ENCODE peak calls at places on chromosomes 6 and 20, in eight cellular contexts. F is astrocyte of the spinal cord, R is fibroblast of mammary gland, J is A673, D is cardiac fibroblast, H is stomach, T is neural progenitor cell, M is heart left ventricle. V is an unnamed sample.

GRCh38 chr6:31738048-31738979 is 1.5 kb upstream of the MSH5 start:
- DNase-seq in F (peak; percentile 91), R (peak; percentile 90), J (peak; percentile 85), D (peak; percentile 91), H (peak; percentile 89), T (no peak), M (peak; percentile 56), V (peak; percentile 62)

GRCh38 chr6:15897063-15897934 is 231.6 kb upstream of the MYLIP start:
- DNase-seq in F (no peak), R (peak; percentile 60), J (no peak), D (peak; percentile 92), H (no peak), T (no peak), M (peak; percentile 53), V (no peak)

GRCh38 chr20:34736106-34736505 is 32.0 kb downstream of the TP53INP2 start:
- DNase-seq in F (no peak), R (no peak), J (no peak), D (no peak), H (no peak), T (no peak), M (peak; percentile 26), V (no peak)

GRCh38 chr20:51735728-51736600 is 32.2 kb downstream of the ATP9A start:
- DNase-seq in F (no peak), R (no peak), J (no peak), D (no peak), H (no peak), T (no peak), M (no peak), V (no peak)

GRCh38 chr6:152273638-152274037 is 363.5 kb downstream of the SYNE1 start:
- DNase-seq in F (peak; percentile 11), R (peak; percentile 12), J (no peak), D (peak; percentile 26), H (no peak), T (peak; percentile 44), M (peak; percentile 51), V (no peak)

GRCh38 chr6:111565316-111566221 is 40.1 kb downstream of the TRAF3IP2 start:
- DNase-seq in F (no peak), R (no peak), J (peak; percentile 40), D (no peak), H (no peak), T (no peak), M (no peak), V (no peak)

GRCh38 chr20:2692036-2692885 is at the start of gene EBF4:
- DNase-seq in F (no peak), R (peak; percentile 15), J (no peak), D (peak; percentile 34), H (peak; percentile 55), T (peak; percentile 78), M (peak; percentile 54), V (no peak)

GRCh38 chr20:24697411-24697810 is 228.0 kb downstream of the SYNDIG1 start:
- DNase-seq in F (no peak), R (no peak), J (no peak), D (no peak), H (no peak), T (no peak), M (no peak), V (no peak)

GRCh38 chr20:39853664-39854063 is 835.4 kb downstream of the MAFB start:
- DNase-seq in F (peak; percentile 50), R (peak; percentile 89), J (no peak), D (peak; percentile 45), H (no peak), T (peak; percentile 94), M (no peak), V (peak; percentile 31)

GRCh38 chr6:17907467-17908229 is 79.8 kb downstream of the KIF13A start:
- DNase-seq in F (peak; percentile 96), R (peak; percentile 100), J (peak; percentile 75), D (peak; percentile 97), H (peak; percentile 63), T (no peak), M (peak; percentile 59), V (peak; percentile 99)

GRCh38 chr20:59814835-59815340 is 118.5 kb downstream of the SYCP2 start:
- DNase-seq in F (no peak), R (no peak), J (no peak), D (no peak), H (no peak), T (no peak), M (no peak), V (no peak)

GRCh38 chr6:11747021-11747420 is 31.6 kb downstream of the ADTRP start:
- DNase-seq in F (peak; percentile 17), R (no peak), J (no peak), D (no peak), H (no peak), T (no peak), M (no peak), V (no peak)

GRCh38 chr20:15742627-15743026 is 830.6 kb downstream of the KIF16B start:
- DNase-seq in F (no peak), R (no peak), J (no peak), D (no peak), H (no peak), T (no peak), M (no peak), V (no peak)

GRCh38 chr6:132961122-132961521 is 146.8 kb downstream of the RPS12 start:
- DNase-seq in F (peak; percentile 83), R (peak; percentile 84), J (no peak), D (peak; percentile 50), H (no peak), T (no peak), M (no peak), V (peak; percentile 74)

DNA sequence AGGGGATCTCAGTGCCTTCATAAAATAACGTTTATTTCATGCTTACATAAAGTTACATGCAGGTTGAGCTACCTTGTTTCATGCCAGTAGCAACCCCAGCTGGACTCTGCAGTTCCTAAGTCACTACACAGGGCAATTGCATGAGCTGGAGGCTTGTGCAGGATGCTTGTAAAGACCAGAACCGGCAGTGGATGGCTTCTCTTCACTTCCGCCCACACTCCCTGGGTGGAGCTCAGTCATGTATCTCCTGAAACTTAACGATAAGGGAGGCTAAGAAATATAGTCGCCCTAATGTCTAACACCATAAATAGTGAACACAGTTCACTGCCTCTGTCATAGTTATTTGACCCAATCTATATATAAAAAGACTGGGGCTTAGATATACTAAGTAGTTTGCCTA is 99.4 kb upstream of the RAB32 start:
- DNase-seq in F (no peak), R (no peak), J (no peak), D (no peak), H (no peak), T (peak; percentile 8), M (no peak), V (no peak)
- H3K4me3 ChIP-seq in F (no peak overlapping the region), R (no peak overlapping the region), J (no peak overlapping the region), D (no peak overlapping the region), H (no peak overlapping the region), T (no peak overlapping the region), M (no peak overlapping the region), V (no peak overlapping the region)

DNA sequence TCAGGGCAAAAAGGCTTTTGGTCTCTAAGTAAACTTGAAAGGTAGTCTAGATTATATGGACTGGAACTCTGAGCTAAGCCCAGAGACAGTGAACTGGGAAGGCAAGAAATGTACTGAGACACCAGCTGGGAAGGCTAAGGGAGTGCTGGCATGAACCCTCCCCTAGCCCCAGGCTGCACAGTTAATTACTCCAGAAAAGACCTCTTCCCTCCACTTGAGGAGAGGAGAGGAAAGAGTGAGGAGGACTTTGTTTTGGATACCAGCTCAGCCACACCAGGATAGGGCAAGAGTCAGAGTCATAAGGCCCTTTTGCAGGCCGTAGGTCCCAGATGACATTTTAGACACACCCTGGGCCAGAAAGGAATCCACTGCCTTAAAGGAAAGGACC is 84.1 kb upstream of the GJE1 start:
- DNase-seq in F (no peak), R (no peak), J (no peak), D (no peak), H (no peak), T (no peak), M (no peak), V (no peak)
- H3K4me3 ChIP-seq in F (no peak overlapping the region), R (no peak overlapping the region), J (no peak overlapping the region), D (no peak overlapping the region), H (no peak overlapping the region), T (no peak overlapping the region), M (no peak overlapping the region), V (no peak overlapping the region)

DNA sequence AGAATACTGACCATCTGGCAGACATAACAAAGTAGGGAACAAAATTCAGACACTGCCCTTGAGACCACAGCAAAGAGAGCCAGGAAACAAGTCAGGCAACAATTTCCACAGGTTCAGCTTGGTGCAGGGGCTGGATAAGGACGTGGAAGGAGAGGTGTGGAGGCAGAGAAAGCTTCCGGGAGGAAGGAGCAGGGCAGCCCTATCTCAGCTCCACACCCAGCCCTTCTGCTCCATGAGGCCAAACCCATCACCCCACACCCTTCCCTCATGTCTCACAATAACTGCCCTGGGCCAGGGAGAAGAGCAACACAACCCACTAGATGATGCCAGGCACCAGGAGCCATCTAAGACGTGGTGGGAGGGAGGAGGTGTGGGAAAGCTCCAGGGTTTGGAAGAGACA is 5.8 kb downstream of the SNHG17 start:
- DNase-seq in F (no peak), R (no peak), J (no peak), D (no peak), H (no peak), T (no peak), M (no peak), V (no peak)
- H3K4me3 ChIP-seq in F (no peak overlapping the region), R (no peak overlapping the region), J (no peak overlapping the region), D (no peak overlapping the region), H (no peak overlapping the region), T (no peak overlapping the region), M (no peak overlapping the region), V (no peak overlapping the region)

GRCh38 chr6:125611573-125612399 is 137.6 kb upstream of the HEY2 start:
- DNase-seq in F (peak; percentile 75), R (no peak), J (no peak), D (peak; percentile 72), H (no peak), T (peak; percentile 74), M (peak; percentile 35), V (no peak)

GRCh38 chr6:125612400-125612846 is 137.0 kb upstream of the HEY2 start:
- DNase-seq in F (peak; percentile 20), R (no peak), J (no peak), D (peak; percentile 16), H (no peak), T (no peak), M (no peak), V (no peak)
- H3K4me3 ChIP-seq in F (no peak overlapping the region), R (no peak overlapping the region), J (no peak overlapping the region), D (no peak overlapping the region), H (no peak overlapping the region), T (peak overlapping the region; percentile 34), M (no peak overlapping the region), V (no peak overlapping the region)

GRCh38 chr20:43022568-43022967 is 167.1 kb downstream of the PTPRT start:
- DNase-seq in F (no peak), R (no peak), J (no peak), D (no peak), H (no peak), T (no peak), M (no peak), V (no peak)
- H3K4me3 ChIP-seq in F (no peak overlapping the region), R (no peak overlapping the region), J (no peak overlapping the region), D (no peak overlapping the region), H (no peak overlapping the region), T (no peak overlapping the region), M (no peak overlapping the region), V (no peak overlapping the region)

V was measured in skeletal muscle cell.